ENCODE peak calls at places on chromosomes 2 and 18, in five cellular contexts. One of them, this sample, is unnamed.

GRCh38 chr2:45069711-45070664 is 60.7 kb upstream of the SIX2 start:
- DNase-seq in head of caudate nucleus: no peak
- DNase-seq in T-cell: no peak
- DNase-seq in NCI-H460: no peak
- DNase-seq in iris pigment epithelial cell: peak
- DNase-seq in this sample: no peak

GRCh38 chr2:191917430-191917881 is 70.6 kb upstream of the CAVIN2 start:
- DNase-seq in T-cell: no peak
- DNase-seq in iris pigment epithelial cell: peak
- DNase-seq in head of caudate nucleus: no peak
- DNase-seq in NCI-H460: no peak
- DNase-seq in this sample: no peak

GRCh38 chr2:195543902-195544894 is 112.8 kb upstream of the SLC39A10 start:
- DNase-seq in head of caudate nucleus: no peak
- DNase-seq in T-cell: no peak
- DNase-seq in NCI-H460: no peak
- DNase-seq in iris pigment epithelial cell: peak
- DNase-seq in this sample: no peak

GRCh38 chr2:15912203-15912602 is 28.1 kb upstream of the MYCN start:
- DNase-seq in T-cell: no peak
- DNase-seq in NCI-H460: peak
- DNase-seq in iris pigment epithelial cell: peak
- DNase-seq in head of caudate nucleus: no peak
- DNase-seq in this sample: no peak

GRCh38 chr2:73418343-73418742 is 32.7 kb downstream of the ALMS1 start:
- DNase-seq in T-cell: no peak
- DNase-seq in iris pigment epithelial cell: peak
- DNase-seq in NCI-H460: no peak
- DNase-seq in head of caudate nucleus: peak
- DNase-seq in this sample: no peak

GRCh38 chr2:191783416-191783815 is 63.5 kb downstream of the CAVIN2 start:
- DNase-seq in T-cell: no peak
- DNase-seq in iris pigment epithelial cell: no peak
- DNase-seq in head of caudate nucleus: no peak
- DNase-seq in NCI-H460: no peak
- DNase-seq in this sample: no peak

GRCh38 chr2:102100371-102101096 is 42.0 kb upstream of the IL1R1 start:
- DNase-seq in T-cell: no peak
- DNase-seq in NCI-H460: no peak
- DNase-seq in head of caudate nucleus: no peak
- DNase-seq in iris pigment epithelial cell: peak
- DNase-seq in this sample: no peak

GRCh38 chr2:194443926-194444325 is 1213.1 kb upstream of the SLC39A10 start:
- DNase-seq in NCI-H460: no peak
- DNase-seq in iris pigment epithelial cell: no peak
- DNase-seq in T-cell: no peak
- DNase-seq in head of caudate nucleus: no peak
- DNase-seq in this sample: no peak

GRCh38 chr2:144942516-144943256 is 422.8 kb upstream of the ZEB2 start:
- DNase-seq in T-cell: no peak
- DNase-seq in NCI-H460: peak
- DNase-seq in iris pigment epithelial cell: peak
- DNase-seq in head of caudate nucleus: no peak
- DNase-seq in this sample: no peak

GRCh38 chr2:53018830-53019425 is 748.7 kb upstream of the CHAC2 start:
- DNase-seq in head of caudate nucleus: no peak
- DNase-seq in iris pigment epithelial cell: peak
- DNase-seq in NCI-H460: peak
- DNase-seq in T-cell: no peak
- DNase-seq in this sample: no peak

GRCh38 chr2:73291093-73291460 is 2.3 kb downstream of the EGR4 start:
- DNase-seq in T-cell: peak
- DNase-seq in iris pigment epithelial cell: peak
- DNase-seq in head of caudate nucleus: no peak
- DNase-seq in NCI-H460: peak
- DNase-seq in this sample: peak

GRCh38 chr18:11149441-11150270 is at the start of gene PIEZO2:
- DNase-seq in iris pigment epithelial cell: peak
- DNase-seq in T-cell: no peak
- DNase-seq in head of caudate nucleus: peak
- DNase-seq in NCI-H460: no peak
- DNase-seq in this sample: no peak

GRCh38 chr18:7467708-7468466 is 99.2 kb upstream of the PTPRM start:
- DNase-seq in head of caudate nucleus: no peak
- DNase-seq in iris pigment epithelial cell: peak
- DNase-seq in NCI-H460: no peak
- DNase-seq in T-cell: no peak
- DNase-seq in this sample: no peak

GRCh38 chr2:41966431-41966893 is 81.4 kb upstream of the PKDCC start:
- DNase-seq in head of caudate nucleus: peak
- DNase-seq in NCI-H460: peak
- DNase-seq in T-cell: no peak
- DNase-seq in iris pigment epithelial cell: peak
- DNase-seq in this sample: no peak

GRCh38 chr2:9937968-9938367 is 13.5 kb upstream of the GRHL1 start:
- DNase-seq in NCI-H460: no peak
- DNase-seq in iris pigment epithelial cell: no peak
- DNase-seq in head of caudate nucleus: no peak
- DNase-seq in T-cell: no peak
- DNase-seq in this sample: no peak

GRCh38 chr18:57984490-57985109 is 59.4 kb upstream of the NEDD4L start:
- DNase-seq in iris pigment epithelial cell: no peak
- DNase-seq in head of caudate nucleus: no peak
- DNase-seq in T-cell: no peak
- DNase-seq in NCI-H460: no peak
- DNase-seq in this sample: no peak

GRCh38 chr2:49210191-49210590 is 55.9 kb upstream of the FSHR start:
- DNase-seq in iris pigment epithelial cell: no peak
- DNase-seq in NCI-H460: no peak
- DNase-seq in head of caudate nucleus: no peak
- DNase-seq in T-cell: no peak
- DNase-seq in this sample: no peak

GRCh38 chr2:10993001-10993481 is 81.3 kb downstream of the KCNF1 start:
- DNase-seq in iris pigment epithelial cell: no peak
- DNase-seq in head of caudate nucleus: no peak
- DNase-seq in NCI-H460: no peak
- DNase-seq in T-cell: no peak
- DNase-seq in this sample: no peak

GRCh38 chr2:28835787-28836186 is 25.2 kb downstream of the SPDYA start:
- DNase-seq in iris pigment epithelial cell: no peak
- DNase-seq in head of caudate nucleus: no peak
- DNase-seq in NCI-H460: no peak
- DNase-seq in T-cell: no peak
- DNase-seq in this sample: no peak

GRCh38 chr2:10426726-10427567 is 21.2 kb downstream of the ODC1 start:
- DNase-seq in head of caudate nucleus: no peak
- DNase-seq in T-cell: no peak
- DNase-seq in iris pigment epithelial cell: no peak
- DNase-seq in NCI-H460: no peak
- DNase-seq in this sample: no peak

GRCh38 chr2:157479081-157480027 is 35.5 kb upstream of the CYTIP start:
- DNase-seq in iris pigment epithelial cell: no peak
- DNase-seq in NCI-H460: no peak
- DNase-seq in head of caudate nucleus: no peak
- DNase-seq in T-cell: no peak
- DNase-seq in this sample: no peak

GRCh38 chr2:120661551-120661950 is 74.1 kb upstream of the GLI2 start:
- DNase-seq in head of caudate nucleus: peak
- DNase-seq in iris pigment epithelial cell: no peak
- DNase-seq in T-cell: no peak
- DNase-seq in NCI-H460: no peak
- DNase-seq in this sample: no peak

GRCh38 chr2:1891147-1891546 is 146.8 kb upstream of the PXDN start:
- DNase-seq in iris pigment epithelial cell: no peak
- DNase-seq in NCI-H460: no peak
- DNase-seq in head of caudate nucleus: no peak
- DNase-seq in T-cell: no peak
- DNase-seq in this sample: no peak

GRCh38 chr2:215787565-215788178 is 225.7 kb downstream of the MREG start:
- DNase-seq in T-cell: no peak
- DNase-seq in NCI-H460: no peak
- DNase-seq in head of caudate nucleus: no peak
- DNase-seq in iris pigment epithelial cell: no peak
- DNase-seq in this sample: no peak

GRCh38 chr2:242031481-242032019 is 162.0 kb downstream of the RTP5 start:
- DNase-seq in NCI-H460: no peak
- DNase-seq in iris pigment epithelial cell: peak
- DNase-seq in head of caudate nucleus: no peak
- DNase-seq in T-cell: peak
- DNase-seq in this sample: peak

GRCh38 chr2:139940701-139941100 is 1160.5 kb upstream of the NXPH2 start:
- DNase-seq in T-cell: no peak
- DNase-seq in NCI-H460: no peak
- DNase-seq in iris pigment epithelial cell: no peak
- DNase-seq in head of caudate nucleus: no peak
- DNase-seq in this sample: no peak

GRCh38 chr2:139480251-139480650 is 700.1 kb upstream of the NXPH2 start:
- DNase-seq in NCI-H460: no peak
- DNase-seq in T-cell: no peak
- DNase-seq in head of caudate nucleus: no peak
- DNase-seq in iris pigment epithelial cell: no peak
- DNase-seq in this sample: no peak

GRCh38 chr2:10933700-10934225 is 22.0 kb downstream of the KCNF1 start:
- DNase-seq in T-cell: no peak
- DNase-seq in iris pigment epithelial cell: no peak
- DNase-seq in NCI-H460: no peak
- DNase-seq in head of caudate nucleus: no peak
- DNase-seq in this sample: no peak

GRCh38 chr2:238107525-238108422 is 7.6 kb downstream of the ESPNL start:
- DNase-seq in NCI-H460: no peak
- DNase-seq in head of caudate nucleus: no peak
- DNase-seq in T-cell: no peak
- DNase-seq in iris pigment epithelial cell: no peak
- DNase-seq in this sample: peak

GRCh38 chr2:163121483-163121882 is 282.9 kb upstream of the KCNH7 start:
- DNase-seq in head of caudate nucleus: no peak
- DNase-seq in T-cell: no peak
- DNase-seq in iris pigment epithelial cell: no peak
- DNase-seq in NCI-H460: no peak
- DNase-seq in this sample: no peak

GRCh38 chr2:8876628-8877027 is 39.2 kb upstream of the KIDINS220 start:
- DNase-seq in head of caudate nucleus: no peak
- DNase-seq in T-cell: no peak
- DNase-seq in iris pigment epithelial cell: peak
- DNase-seq in NCI-H460: no peak
- DNase-seq in this sample: no peak

GRCh38 chr2:96024336-96025106 is 10.2 kb downstream of the GPAT2 start:
- DNase-seq in iris pigment epithelial cell: no peak
- DNase-seq in NCI-H460: no peak
- DNase-seq in T-cell: no peak
- DNase-seq in head of caudate nucleus: no peak
- DNase-seq in this sample: no peak

GRCh38 chr2:54386993-54387590 is 69.0 kb upstream of the SPTBN1 start:
- DNase-seq in iris pigment epithelial cell: no peak
- DNase-seq in T-cell: no peak
- DNase-seq in head of caudate nucleus: no peak
- DNase-seq in NCI-H460: peak
- DNase-seq in this sample: no peak

GRCh38 chr2:135473567-135473966 is 57.5 kb downstream of the ZRANB3 start:
- DNase-seq in T-cell: peak
- DNase-seq in NCI-H460: peak
- DNase-seq in head of caudate nucleus: no peak
- DNase-seq in iris pigment epithelial cell: peak
- DNase-seq in this sample: peak

GRCh38 chr18:7394041-7394440 is 163.2 kb downstream of the LRRC30 start:
- DNase-seq in T-cell: no peak
- DNase-seq in iris pigment epithelial cell: no peak
- DNase-seq in NCI-H460: no peak
- DNase-seq in head of caudate nucleus: no peak
- DNase-seq in this sample: no peak

GRCh38 chr2:47270421-47270820 is 115.3 kb upstream of the STPG4 start:
- DNase-seq in iris pigment epithelial cell: no peak
- DNase-seq in head of caudate nucleus: no peak
- DNase-seq in T-cell: no peak
- DNase-seq in NCI-H460: no peak
- DNase-seq in this sample: no peak

GRCh38 chr2:241531161-241531722 is 22.9 kb upstream of the STK25 start:
- DNase-seq in NCI-H460: no peak
- DNase-seq in head of caudate nucleus: no peak
- DNase-seq in T-cell: no peak
- DNase-seq in iris pigment epithelial cell: no peak
- DNase-seq in this sample: no peak

This sample was measured in B cell.